ENCODE peak calls at places on chromosome 13, in six cellular contexts. One of them, this sample, is unnamed.

GRCh38 chr13:79571147-79571546 is 90.2 kb downstream of the NDFIP2 start:
- DNase-seq in PC-3: no peak
- DNase-seq in GM23248: no peak
- DNase-seq in hepatocyte: no peak
- DNase-seq in GM23338: no peak
- DNase-seq in neural progenitor cell: no peak
- DNase-seq in this sample: no peak

GRCh38 chr13:43572601-43573360 is 214.0 kb downstream of the ENOX1 start:
- DNase-seq in neural progenitor cell: peak; percentile 29
- DNase-seq in GM23338: no peak
- DNase-seq in PC-3: peak; percentile 62
- DNase-seq in hepatocyte: no peak
- DNase-seq in GM23248: peak; percentile 91
- DNase-seq in this sample: no peak

GRCh38 chr13:63436288-63436687 is 2020.6 kb upstream of the PCDH20 start:
- DNase-seq in neural progenitor cell: no peak
- DNase-seq in GM23248: no peak
- DNase-seq in hepatocyte: no peak
- DNase-seq in PC-3: no peak
- DNase-seq in GM23338: no peak
- DNase-seq in this sample: no peak

GRCh38 chr13:108915634-108916497 is 286.5 kb downstream of the MYO16 start:
- DNase-seq in PC-3: peak; percentile 86
- DNase-seq in GM23248: peak; percentile 72
- DNase-seq in hepatocyte: peak; percentile 94
- DNase-seq in GM23338: peak; percentile 62
- DNase-seq in neural progenitor cell: no peak
- DNase-seq in this sample: peak; percentile 92

GRCh38 chr13:45807520-45808099 is 43.9 kb downstream of the SIAH3 start:
- DNase-seq in GM23248: peak; percentile 59
- DNase-seq in PC-3: peak; percentile 59
- DNase-seq in neural progenitor cell: peak; percentile 62
- DNase-seq in hepatocyte: peak; percentile 56
- DNase-seq in GM23338: peak; percentile 74
- DNase-seq in this sample: peak; percentile 35

GRCh38 chr13:102825921-102826706 is 19.7 kb upstream of the ERCC5 start:
- DNase-seq in hepatocyte: no peak
- DNase-seq in PC-3: peak; percentile 79
- DNase-seq in neural progenitor cell: no peak
- DNase-seq in GM23248: peak; percentile 97
- DNase-seq in GM23338: peak; percentile 28
- DNase-seq in this sample: no peak

GRCh38 chr13:64758520-64758919 is 2471.6 kb downstream of the PCDH9 start:
- DNase-seq in hepatocyte: no peak
- DNase-seq in GM23338: peak; percentile 75
- DNase-seq in neural progenitor cell: peak; percentile 3
- DNase-seq in PC-3: no peak
- DNase-seq in GM23248: peak; percentile 36
- DNase-seq in this sample: no peak

GRCh38 chr13:27053902-27054595 is 117.6 kb downstream of the USP12 start:
- DNase-seq in hepatocyte: no peak
- DNase-seq in GM23248: peak; percentile 94
- DNase-seq in neural progenitor cell: no peak
- DNase-seq in GM23338: no peak
- DNase-seq in PC-3: peak; percentile 91
- DNase-seq in this sample: no peak

GRCh38 chr13:112849500-112849899 is 119.5 kb upstream of the MCF2L start:
- DNase-seq in neural progenitor cell: no peak
- DNase-seq in PC-3: peak; percentile 43
- DNase-seq in GM23248: no peak
- DNase-seq in GM23338: no peak
- DNase-seq in hepatocyte: no peak
- DNase-seq in this sample: no peak
- TF ChIP-seq EZH2phosphoT487 in neural progenitor cell: no peak
- TF ChIP-seq EZH2phosphoT487 in PC-3: no peak
- TF ChIP-seq EZH2phosphoT487 in GM23248: no peak
- TF ChIP-seq EZH2phosphoT487 in GM23338: no peak
- TF ChIP-seq EZH2phosphoT487 in hepatocyte: no peak
- TF ChIP-seq EZH2phosphoT487 in this sample: no peak

DNA sequence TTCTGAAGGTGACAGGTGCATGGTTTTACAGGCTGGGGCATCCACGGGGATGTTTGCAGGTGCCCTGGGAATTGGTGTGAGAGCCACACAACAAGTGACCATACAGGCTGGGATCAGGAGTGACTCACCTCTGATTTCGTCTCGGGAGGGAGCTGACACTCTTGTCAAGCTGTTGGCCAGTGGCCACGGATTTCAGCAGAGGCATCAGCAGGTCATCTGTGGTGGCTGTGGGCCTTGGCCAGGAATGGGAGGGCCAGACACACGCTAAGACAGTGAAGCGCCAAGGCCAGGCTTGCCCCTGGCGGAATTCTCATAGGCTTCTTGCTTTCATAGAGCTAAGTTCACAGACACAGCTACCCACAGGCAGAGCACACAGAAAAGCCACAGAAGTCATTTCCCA is 108.6 kb downstream of the HSPH1 start:
- DNase-seq in PC-3: peak; percentile 71
- DNase-seq in GM23248: peak; percentile 20
- DNase-seq in hepatocyte: no peak
- DNase-seq in neural progenitor cell: no peak
- DNase-seq in GM23338: no peak
- DNase-seq in this sample: no peak
- H3K27me3 ChIP-seq in PC-3: no peaks in the 10 kb centered on the region
- H3K27me3 ChIP-seq in GM23248: no peaks in the 10 kb centered on the region
- H3K27me3 ChIP-seq in hepatocyte: no peaks in the 10 kb centered on the region
- H3K27me3 ChIP-seq in neural progenitor cell: no peaks in the 10 kb centered on the region
- H3K27me3 ChIP-seq in GM23338: no peaks in the 10 kb centered on the region
- H3K27me3 ChIP-seq in this sample: no peaks in the 10 kb centered on the region

GRCh38 chr13:69008503-69008902 is 1099.1 kb upstream of the ATXN8OS start:
- DNase-seq in PC-3: no peak
- DNase-seq in GM23248: no peak
- DNase-seq in GM23338: no peak
- DNase-seq in hepatocyte: no peak
- DNase-seq in neural progenitor cell: no peak
- DNase-seq in this sample: no peak
- H3K4me1 ChIP-seq in PC-3: no peaks in the 10 kb centered on the region
- H3K4me1 ChIP-seq in GM23248: no peaks in the 10 kb centered on the region
- H3K4me1 ChIP-seq in GM23338: peaks cover 18% of the 10 kb centered on the region
- H3K4me1 ChIP-seq in hepatocyte: no peaks in the 10 kb centered on the region
- H3K4me1 ChIP-seq in neural progenitor cell: peaks cover 2% of the 10 kb centered on the region
- H3K4me1 ChIP-seq in this sample: no peaks in the 10 kb centered on the region

GRCh38 chr13:30091035-30091434 is 216.3 kb downstream of the KATNAL1 start:
- DNase-seq in GM23338: no peak
- DNase-seq in hepatocyte: no peak
- DNase-seq in neural progenitor cell: no peak
- DNase-seq in PC-3: no peak
- DNase-seq in GM23248: no peak
- DNase-seq in this sample: no peak
- TF ChIP-seq EZH2phosphoT487 in GM23338: no peak
- TF ChIP-seq EZH2phosphoT487 in hepatocyte: no peak
- TF ChIP-seq EZH2phosphoT487 in neural progenitor cell: no peak
- TF ChIP-seq EZH2phosphoT487 in PC-3: no peak
- TF ChIP-seq EZH2phosphoT487 in GM23248: no peak
- TF ChIP-seq EZH2phosphoT487 in this sample: no peak

DNA sequence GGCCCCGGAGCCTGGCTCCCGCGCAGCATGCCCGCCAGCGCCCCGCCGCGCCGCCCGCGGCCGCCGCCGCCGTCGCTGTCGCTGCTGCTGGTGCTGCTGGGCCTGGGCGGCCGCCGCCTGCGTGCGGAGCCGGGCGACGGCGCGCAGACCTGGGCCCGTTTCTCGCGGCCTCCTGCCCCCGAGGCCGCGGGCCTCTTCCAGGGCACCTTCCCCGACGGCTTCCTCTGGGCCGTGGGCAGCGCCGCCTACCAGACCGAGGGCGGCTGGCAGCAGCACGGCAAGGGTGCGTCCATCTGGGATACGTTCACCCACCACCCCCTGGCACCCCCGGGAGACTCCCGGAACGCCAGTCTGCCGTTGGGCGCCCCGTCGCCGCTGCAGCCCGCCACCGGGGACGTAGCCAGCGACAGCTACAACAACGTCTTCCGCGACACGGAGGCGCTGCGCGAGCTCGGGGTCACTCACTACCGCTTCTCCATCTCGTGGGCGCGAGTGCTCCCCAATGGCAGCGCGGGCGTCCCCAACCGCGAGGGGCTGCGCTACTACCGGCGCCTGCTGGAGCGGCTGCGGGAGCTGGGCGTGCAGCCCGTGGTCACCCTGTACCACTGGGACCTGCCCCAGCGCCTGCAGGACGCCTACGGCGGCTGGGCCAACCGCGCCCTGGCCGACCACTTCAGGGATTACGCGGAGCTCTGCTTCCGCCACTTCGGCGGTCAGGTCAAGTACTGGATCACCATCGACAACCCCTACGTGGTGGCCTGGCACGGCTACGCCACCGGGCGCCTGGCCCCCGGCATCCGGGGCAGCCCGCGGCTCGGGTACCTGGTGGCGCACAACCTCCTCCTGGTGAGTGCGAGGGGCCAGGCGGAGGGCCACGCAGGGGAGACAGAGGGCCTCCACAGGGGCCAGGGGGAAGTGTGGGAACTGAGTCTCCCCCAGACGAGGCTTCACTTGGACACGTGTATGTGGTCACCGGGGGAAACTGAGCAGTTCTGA is at the start of gene KL:
- DNase-seq in neural progenitor cell: peak; percentile 53
- DNase-seq in GM23248: peak; percentile 34
- DNase-seq in hepatocyte: peak; percentile 37
- DNase-seq in GM23338: peak; percentile 63
- DNase-seq in PC-3: no peak
- DNase-seq in this sample: no peak
- H3K27me3 ChIP-seq in neural progenitor cell: peaks cover 87% of the 10 kb centered on the region
- H3K27me3 ChIP-seq in GM23248: peaks cover 68% of the 10 kb centered on the region
- H3K27me3 ChIP-seq in hepatocyte: peaks cover 59% of the 10 kb centered on the region
- H3K27me3 ChIP-seq in GM23338: peaks cover 63% of the 10 kb centered on the region
- H3K27me3 ChIP-seq in PC-3: no peaks in the 10 kb centered on the region
- H3K27me3 ChIP-seq in this sample: no peaks in the 10 kb centered on the region

GRCh38 chr13:114282143-114282685 is 813 bp downstream of the UPF3A start:
- DNase-seq in GM23248: peak; percentile 90
- DNase-seq in GM23338: peak; percentile 82
- DNase-seq in hepatocyte: peak; percentile 82
- DNase-seq in PC-3: peak; percentile 54
- DNase-seq in neural progenitor cell: peak; percentile 72
- DNase-seq in this sample: peak; percentile 76
- H3K4me1 ChIP-seq in GM23248: peaks cover 38% of the 10 kb centered on the region
- H3K4me1 ChIP-seq in GM23338: peaks cover 10% of the 10 kb centered on the region
- H3K4me1 ChIP-seq in hepatocyte: peaks cover 24% of the 10 kb centered on the region
- H3K4me1 ChIP-seq in PC-3: peaks cover 13% of the 10 kb centered on the region
- H3K4me1 ChIP-seq in neural progenitor cell: peaks cover 15% of the 10 kb centered on the region
- H3K4me1 ChIP-seq in this sample: peaks cover 37% of the 10 kb centered on the region

DNA sequence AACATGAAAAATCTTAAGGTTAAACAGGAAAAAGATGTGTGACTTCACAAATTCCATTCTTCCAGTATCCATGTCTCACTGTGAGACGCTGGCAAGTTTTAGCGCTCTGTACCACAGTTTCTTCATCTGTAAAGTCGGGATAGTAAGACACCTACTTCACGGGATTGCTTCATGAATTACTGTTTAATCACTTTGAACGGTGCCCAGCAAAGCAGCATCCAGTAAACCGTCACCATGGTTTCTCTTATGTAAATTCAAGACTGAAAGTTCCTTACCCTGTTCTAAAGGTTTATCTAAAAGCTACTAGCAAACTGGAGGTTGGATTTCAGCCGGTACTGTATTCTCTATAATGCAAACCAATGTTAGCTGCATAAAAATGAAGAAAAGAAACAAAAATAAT is 53.5 kb downstream of the KATNAL1 start:
- DNase-seq in GM23338: no peak
- DNase-seq in GM23248: no peak
- DNase-seq in PC-3: no peak
- DNase-seq in hepatocyte: no peak
- DNase-seq in neural progenitor cell: no peak
- DNase-seq in this sample: no peak
- TF ChIP-seq EZH2phosphoT487 in GM23338: no peak
- TF ChIP-seq EZH2phosphoT487 in GM23248: no peak
- TF ChIP-seq EZH2phosphoT487 in PC-3: no peak
- TF ChIP-seq EZH2phosphoT487 in hepatocyte: no peak
- TF ChIP-seq EZH2phosphoT487 in neural progenitor cell: no peak
- TF ChIP-seq EZH2phosphoT487 in this sample: no peak

GRCh38 chr13:25783076-25783475 is 268.7 kb downstream of the SHISA2 start:
- DNase-seq in hepatocyte: no peak
- DNase-seq in PC-3: no peak
- DNase-seq in GM23338: no peak
- DNase-seq in neural progenitor cell: no peak
- DNase-seq in GM23248: no peak
- DNase-seq in this sample: no peak
- H3K27me3 ChIP-seq in hepatocyte: no peaks in the 10 kb centered on the region
- H3K27me3 ChIP-seq in PC-3: no peaks in the 10 kb centered on the region
- H3K27me3 ChIP-seq in GM23338: no peaks in the 10 kb centered on the region
- H3K27me3 ChIP-seq in neural progenitor cell: no peaks in the 10 kb centered on the region
- H3K27me3 ChIP-seq in GM23248: no peaks in the 10 kb centered on the region
- H3K27me3 ChIP-seq in this sample: no peaks in the 10 kb centered on the region

GRCh38 chr13:21050288-21051197 is 10.8 kb downstream of the LATS2 start:
- DNase-seq in neural progenitor cell: no peak
- DNase-seq in PC-3: no peak
- DNase-seq in hepatocyte: no peak
- DNase-seq in GM23338: no peak
- DNase-seq in GM23248: peak; percentile 48
- DNase-seq in this sample: no peak

GRCh38 chr13:21054313-21054712 is 7.1 kb downstream of the LATS2 start:
- DNase-seq in neural progenitor cell: no peak
- DNase-seq in GM23248: no peak
- DNase-seq in hepatocyte: no peak
- DNase-seq in GM23338: no peak
- DNase-seq in PC-3: no peak
- DNase-seq in this sample: no peak

GRCh38 chr13:21053231-21053630 is 8.2 kb downstream of the LATS2 start:
- DNase-seq in neural progenitor cell: no peak
- DNase-seq in PC-3: no peak
- DNase-seq in GM23248: no peak
- DNase-seq in hepatocyte: no peak
- DNase-seq in GM23338: no peak
- DNase-seq in this sample: no peak

GRCh38 chr13:21048901-21049655 is 12.3 kb downstream of the LATS2 start:
- DNase-seq in neural progenitor cell: no peak
- DNase-seq in GM23338: peak; percentile 85
- DNase-seq in PC-3: no peak
- DNase-seq in hepatocyte: no peak
- DNase-seq in GM23248: no peak
- DNase-seq in this sample: no peak

DNA sequence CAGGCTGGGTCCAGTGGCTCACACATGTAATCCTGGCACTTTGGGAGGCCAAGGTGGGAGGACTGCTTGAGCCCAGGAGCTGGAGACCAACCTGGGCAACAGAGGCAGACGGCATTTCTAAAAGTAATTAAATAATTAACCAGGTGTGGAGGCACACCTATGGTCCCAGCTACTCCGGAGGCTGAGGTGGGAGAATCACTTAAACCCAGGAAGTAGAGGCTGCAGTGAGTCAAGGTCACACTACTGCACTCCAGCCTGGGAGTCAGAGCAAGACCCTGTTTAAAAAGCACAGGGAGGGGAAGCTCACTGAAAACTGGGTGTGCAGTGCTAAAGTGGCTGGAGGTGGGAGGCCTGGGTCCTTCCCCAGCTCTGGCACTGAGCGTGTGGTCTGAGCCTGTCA is 9.7 kb downstream of the LATS2 start:
- DNase-seq in PC-3: no peak
- DNase-seq in GM23248: no peak
- DNase-seq in neural progenitor cell: no peak
- DNase-seq in hepatocyte: no peak
- DNase-seq in GM23338: no peak
- DNase-seq in this sample: no peak
- H3K4me1 ChIP-seq in PC-3: no peaks in the 10 kb centered on the region
- H3K4me1 ChIP-seq in GM23248: peaks cover 34% of the 10 kb centered on the region
- H3K4me1 ChIP-seq in neural progenitor cell: no peaks in the 10 kb centered on the region
- H3K4me1 ChIP-seq in hepatocyte: no peaks in the 10 kb centered on the region
- H3K4me1 ChIP-seq in GM23338: peaks cover 50% of the 10 kb centered on the region
- H3K4me1 ChIP-seq in this sample: no peaks in the 10 kb centered on the region

This sample was measured in MM.1S.